ENCODE peak calls at places on chromosomes 5 and 9, in five cellular contexts. One of them, this sample, is unnamed.

GRCh38 chr5:169080352-169080938 is 220.5 kb downstream of the SLIT3 start:
- DNase-seq in mesenchymal stem cell: no peak
- DNase-seq in neuronal stem cell: no peak
- DNase-seq in SK-N-SH: no peak
- DNase-seq in GM23248: no peak
- DNase-seq in this sample: no peak

GRCh38 chr5:141319699-141320098 is 885 bp downstream of the TAF7 start:
- DNase-seq in mesenchymal stem cell: no peak
- DNase-seq in neuronal stem cell: no peak
- DNase-seq in SK-N-SH: no peak
- DNase-seq in GM23248: no peak
- DNase-seq in this sample: no peak

GRCh38 chr5:171272996-171273970 is 35.8 kb upstream of the TLX3 start:
- DNase-seq in mesenchymal stem cell: peak; percentile 16
- DNase-seq in neuronal stem cell: peak; percentile 3
- DNase-seq in SK-N-SH: peak; percentile 58
- DNase-seq in GM23248: peak; percentile 42
- DNase-seq in this sample: peak; percentile 31

GRCh38 chr9:112119225-112120045 is 55.7 kb downstream of the SUSD1 start:
- DNase-seq in mesenchymal stem cell: peak; percentile 34
- DNase-seq in neuronal stem cell: no peak
- DNase-seq in SK-N-SH: no peak
- DNase-seq in GM23248: no peak
- DNase-seq in this sample: peak; percentile 3

GRCh38 chr5:157454273-157454672 is 5.7 kb upstream of the NIPAL4 start:
- DNase-seq in mesenchymal stem cell: no peak
- DNase-seq in neuronal stem cell: no peak
- DNase-seq in SK-N-SH: no peak
- DNase-seq in GM23248: no peak
- DNase-seq in this sample: no peak

GRCh38 chr5:17282283-17283120 is 65.1 kb downstream of the BASP1 start:
- DNase-seq in mesenchymal stem cell: no peak
- DNase-seq in neuronal stem cell: no peak
- DNase-seq in SK-N-SH: no peak
- DNase-seq in GM23248: peak; percentile 5
- DNase-seq in this sample: no peak

GRCh38 chr5:136199408-136199807 is 6.4 kb upstream of the SMIM32 start:
- DNase-seq in mesenchymal stem cell: no peak
- DNase-seq in neuronal stem cell: no peak
- DNase-seq in SK-N-SH: peak; percentile 3
- DNase-seq in GM23248: no peak
- DNase-seq in this sample: no peak

GRCh38 chr5:171537463-171537862 is 118.0 kb downstream of the FGF18 start:
- DNase-seq in mesenchymal stem cell: peak; percentile 19
- DNase-seq in neuronal stem cell: no peak
- DNase-seq in SK-N-SH: no peak
- DNase-seq in GM23248: peak; percentile 66
- DNase-seq in this sample: no peak

GRCh38 chr5:82164957-82165698 is 113.0 kb downstream of the RPS23 start:
- DNase-seq in mesenchymal stem cell: peak; percentile 64
- DNase-seq in neuronal stem cell: no peak
- DNase-seq in SK-N-SH: no peak
- DNase-seq in GM23248: peak; percentile 34
- DNase-seq in this sample: peak; percentile 73

GRCh38 chr9:93892748-93893147 is 62.4 kb downstream of the BARX1 start:
- DNase-seq in mesenchymal stem cell: no peak
- DNase-seq in neuronal stem cell: no peak
- DNase-seq in SK-N-SH: no peak
- DNase-seq in GM23248: no peak
- DNase-seq in this sample: no peak

GRCh38 chr9:106060885-106061284 is 366.5 kb downstream of the TMEM38B start:
- DNase-seq in mesenchymal stem cell: no peak
- DNase-seq in neuronal stem cell: no peak
- DNase-seq in SK-N-SH: no peak
- DNase-seq in GM23248: no peak
- DNase-seq in this sample: no peak

GRCh38 chr9:135666534-135667402 is 3.7 kb downstream of the LCN9 start:
- DNase-seq in mesenchymal stem cell: no peak
- DNase-seq in neuronal stem cell: no peak
- DNase-seq in SK-N-SH: peak; percentile 9
- DNase-seq in GM23248: no peak
- DNase-seq in this sample: no peak

GRCh38 chr9:109264865-109265532 is 55.9 kb downstream of the EPB41L4B start:
- DNase-seq in mesenchymal stem cell: no peak
- DNase-seq in neuronal stem cell: no peak
- DNase-seq in SK-N-SH: peak; percentile 64
- DNase-seq in GM23248: peak; percentile 58
- DNase-seq in this sample: no peak

GRCh38 chr9:106110483-106110882 is 416.1 kb downstream of the TMEM38B start:
- DNase-seq in mesenchymal stem cell: no peak
- DNase-seq in neuronal stem cell: no peak
- DNase-seq in SK-N-SH: no peak
- DNase-seq in GM23248: no peak
- DNase-seq in this sample: no peak

GRCh38 chr9:133834080-133834976 is 96.2 kb upstream of the SARDH start:
- DNase-seq in mesenchymal stem cell: no peak
- DNase-seq in neuronal stem cell: no peak
- DNase-seq in SK-N-SH: no peak
- DNase-seq in GM23248: no peak
- DNase-seq in this sample: no peak

GRCh38 chr5:33445808-33446207 is 5.0 kb downstream of the TARS1 start:
- DNase-seq in mesenchymal stem cell: peak; percentile 22
- DNase-seq in neuronal stem cell: no peak
- DNase-seq in SK-N-SH: no peak
- DNase-seq in GM23248: no peak
- DNase-seq in this sample: no peak

GRCh38 chr5:151004499-151004898 is 15.9 kb upstream of the GPX3 start:
- DNase-seq in mesenchymal stem cell: no peak
- DNase-seq in neuronal stem cell: no peak
- DNase-seq in SK-N-SH: no peak
- DNase-seq in GM23248: no peak
- DNase-seq in this sample: no peak

GRCh38 chr9:91711755-91712591 is 238.1 kb downstream of the ROR2 start:
- DNase-seq in mesenchymal stem cell: peak; percentile 24
- DNase-seq in neuronal stem cell: no peak
- DNase-seq in SK-N-SH: no peak
- DNase-seq in GM23248: peak; percentile 39
- DNase-seq in this sample: no peak

GRCh38 chr9:3880851-3881250 is 355.1 kb upstream of the RFX3 start:
- DNase-seq in mesenchymal stem cell: peak; percentile 88
- DNase-seq in neuronal stem cell: no peak
- DNase-seq in SK-N-SH: no peak
- DNase-seq in GM23248: peak; percentile 98
- DNase-seq in this sample: peak; percentile 95

GRCh38 chr9:33719581-33720374 is 75.6 kb upstream of the PRSS3 start:
- DNase-seq in mesenchymal stem cell: peak; percentile 34
- DNase-seq in neuronal stem cell: peak; percentile 20
- DNase-seq in SK-N-SH: peak; percentile 48
- DNase-seq in GM23248: peak; percentile 31
- DNase-seq in this sample: no peak

GRCh38 chr9:32136700-32137339 is 247.6 kb upstream of the ACO1 start:
- DNase-seq in mesenchymal stem cell: no peak
- DNase-seq in neuronal stem cell: no peak
- DNase-seq in SK-N-SH: peak; percentile 70
- DNase-seq in GM23248: no peak
- DNase-seq in this sample: no peak

GRCh38 chr5:24642022-24642421 is 2.8 kb downstream of the CDH10 start:
- DNase-seq in mesenchymal stem cell: peak; percentile 64
- DNase-seq in neuronal stem cell: no peak
- DNase-seq in SK-N-SH: peak; percentile 0
- DNase-seq in GM23248: peak; percentile 62
- DNase-seq in this sample: peak; percentile 26

GRCh38 chr9:118652935-118653334 is 716.3 kb downstream of the BRINP1 start:
- DNase-seq in mesenchymal stem cell: no peak
- DNase-seq in neuronal stem cell: no peak
- DNase-seq in SK-N-SH: no peak
- DNase-seq in GM23248: no peak
- DNase-seq in this sample: no peak

GRCh38 chr9:103625161-103625804 is 468.8 kb upstream of the SMC2 start:
- DNase-seq in mesenchymal stem cell: no peak
- DNase-seq in neuronal stem cell: no peak
- DNase-seq in SK-N-SH: no peak
- DNase-seq in GM23248: no peak
- DNase-seq in this sample: no peak
- H3K9ac ChIP-seq in mesenchymal stem cell: no peak overlapping the region
- H3K9ac ChIP-seq in neuronal stem cell: no peak overlapping the region
- H3K9ac ChIP-seq in SK-N-SH: no peak overlapping the region
- H3K9ac ChIP-seq in GM23248: no peak overlapping the region
- H3K9ac ChIP-seq in this sample: no peak overlapping the region

GRCh38 chr5:159995841-159996240 is 13.1 kb upstream of the TTC1 start:
- DNase-seq in mesenchymal stem cell: no peak
- DNase-seq in neuronal stem cell: no peak
- DNase-seq in SK-N-SH: no peak
- DNase-seq in GM23248: no peak
- DNase-seq in this sample: no peak

GRCh38 chr5:159992566-159992965 is 16.4 kb upstream of the TTC1 start:
- DNase-seq in mesenchymal stem cell: no peak
- DNase-seq in neuronal stem cell: no peak
- DNase-seq in SK-N-SH: no peak
- DNase-seq in GM23248: peak; percentile 13
- DNase-seq in this sample: no peak

GRCh38 chr5:159987031-159987674 is 21.8 kb upstream of the TTC1 start:
- DNase-seq in mesenchymal stem cell: peak; percentile 58
- DNase-seq in neuronal stem cell: peak; percentile 57
- DNase-seq in SK-N-SH: peak; percentile 81
- DNase-seq in GM23248: peak; percentile 82
- DNase-seq in this sample: peak; percentile 60

GRCh38 chr5:159993194-159993593 is 15.7 kb upstream of the TTC1 start:
- DNase-seq in mesenchymal stem cell: no peak
- DNase-seq in neuronal stem cell: no peak
- DNase-seq in SK-N-SH: no peak
- DNase-seq in GM23248: no peak
- DNase-seq in this sample: no peak

DNA sequence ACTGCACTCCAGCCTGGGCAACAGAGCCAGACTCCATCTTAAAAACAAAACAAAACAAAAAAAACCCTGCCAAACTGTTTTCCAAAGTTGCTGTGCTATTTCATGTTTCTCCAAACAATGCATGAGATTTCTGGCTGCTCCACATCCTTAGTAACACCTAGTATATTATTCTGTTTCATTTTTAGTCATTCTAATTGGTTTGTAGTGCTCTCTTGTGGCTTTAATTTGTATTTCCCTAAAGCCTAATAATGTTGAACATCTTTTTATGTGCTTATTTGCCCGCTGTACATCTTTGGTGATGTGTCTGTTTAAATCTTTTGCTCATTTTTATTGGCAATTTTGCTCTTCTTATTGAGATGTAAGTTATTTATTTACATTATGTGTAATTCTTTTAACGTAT is 18.4 kb upstream of the TTC1 start:
- DNase-seq in mesenchymal stem cell: no peak
- DNase-seq in neuronal stem cell: no peak
- DNase-seq in SK-N-SH: no peak
- DNase-seq in GM23248: peak; percentile 30
- DNase-seq in this sample: peak; percentile 29
- H3K27me3 ChIP-seq in mesenchymal stem cell: peaks cover 50% of the 10 kb centered on the region
- H3K27me3 ChIP-seq in neuronal stem cell: peaks cover 17% of the 10 kb centered on the region
- H3K27me3 ChIP-seq in SK-N-SH: no peaks in the 10 kb centered on the region
- H3K27me3 ChIP-seq in GM23248: peaks cover 8% of the 10 kb centered on the region
- H3K27me3 ChIP-seq in this sample: peaks cover 4% of the 10 kb centered on the region

GRCh38 chr5:89351232-89351631 is 468.2 kb upstream of the MEF2C start:
- DNase-seq in mesenchymal stem cell: peak; percentile 90
- DNase-seq in neuronal stem cell: no peak
- DNase-seq in SK-N-SH: no peak
- DNase-seq in GM23248: peak; percentile 78
- DNase-seq in this sample: peak; percentile 85
- H2AFZ ChIP-seq in mesenchymal stem cell: no peak overlapping the region
- H2AFZ ChIP-seq in neuronal stem cell: no peak overlapping the region
- H2AFZ ChIP-seq in SK-N-SH: no peak overlapping the region
- H2AFZ ChIP-seq in GM23248: no peak overlapping the region
- H2AFZ ChIP-seq in this sample: no peak overlapping the region

GRCh38 chr5:173887610-173888472 is at the start of gene CPEB4:
- DNase-seq in mesenchymal stem cell: peak; percentile 100
- DNase-seq in neuronal stem cell: peak; percentile 98
- DNase-seq in SK-N-SH: peak; percentile 98
- DNase-seq in GM23248: peak; percentile 100
- DNase-seq in this sample: peak; percentile 99

GRCh38 chr5:173893192-173893561 is 5.0 kb downstream of the CPEB4 start:
- DNase-seq in mesenchymal stem cell: no peak
- DNase-seq in neuronal stem cell: no peak
- DNase-seq in SK-N-SH: no peak
- DNase-seq in GM23248: no peak
- DNase-seq in this sample: no peak

GRCh38 chr5:173888473-173889135 is 455 bp downstream of the CPEB4 start:
- DNase-seq in mesenchymal stem cell: peak; percentile 35
- DNase-seq in neuronal stem cell: no peak
- DNase-seq in SK-N-SH: peak; percentile 49
- DNase-seq in GM23248: peak; percentile 72
- DNase-seq in this sample: no peak

GRCh38 chr5:173890195-173890951 is 2.2 kb downstream of the CPEB4 start:
- DNase-seq in mesenchymal stem cell: peak; percentile 30
- DNase-seq in neuronal stem cell: no peak
- DNase-seq in SK-N-SH: peak; percentile 51
- DNase-seq in GM23248: peak; percentile 54
- DNase-seq in this sample: peak; percentile 45

DNA sequence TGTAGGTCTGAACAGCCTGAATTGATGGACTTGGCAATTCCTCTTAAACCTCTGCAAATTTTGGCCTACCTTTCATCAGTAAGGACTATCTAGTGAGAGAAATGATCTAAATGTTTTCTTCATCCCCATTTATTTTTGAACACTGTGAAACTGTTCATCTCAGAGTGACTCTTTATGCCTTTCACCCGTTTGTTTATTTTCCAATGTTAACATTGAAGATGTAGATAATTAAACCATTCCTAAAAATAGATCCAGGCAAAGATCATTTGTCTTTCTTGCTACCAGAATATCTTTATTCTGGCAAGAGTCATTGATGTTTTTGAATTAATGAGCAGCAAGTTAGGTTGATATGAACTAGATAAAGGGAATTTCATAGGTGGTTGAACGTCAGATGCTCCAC is 3.2 kb downstream of the CPEB4 start:
- DNase-seq in mesenchymal stem cell: peak; percentile 26
- DNase-seq in neuronal stem cell: no peak
- DNase-seq in SK-N-SH: no peak
- DNase-seq in GM23248: no peak
- DNase-seq in this sample: no peak
- H3K9ac ChIP-seq in mesenchymal stem cell: peak overlapping the region; percentile 95
- H3K9ac ChIP-seq in neuronal stem cell: no peak overlapping the region
- H3K9ac ChIP-seq in SK-N-SH: peak overlapping the region; percentile 32
- H3K9ac ChIP-seq in GM23248: peak overlapping the region; percentile 90
- H3K9ac ChIP-seq in this sample: no peak overlapping the region

DNA sequence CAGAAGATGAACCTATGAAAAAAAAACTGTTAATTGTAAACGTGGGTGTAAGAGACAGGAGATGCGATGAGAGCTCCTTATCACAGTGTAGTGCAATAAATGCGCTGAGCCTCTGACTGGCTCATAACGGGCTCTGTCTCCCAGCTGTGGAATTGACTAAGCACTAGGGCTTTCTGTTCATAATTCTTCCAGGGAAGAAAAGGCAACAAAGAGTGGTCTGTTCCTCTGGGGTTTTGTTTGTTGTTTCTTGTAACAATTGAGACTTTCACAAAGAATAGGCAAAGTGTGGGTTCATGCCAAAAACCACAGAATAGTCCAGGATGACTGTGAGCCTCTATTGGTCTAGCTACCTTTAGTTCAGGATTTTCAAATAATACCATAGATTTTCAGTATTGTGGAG is 39.4 kb downstream of the UBE2QL1 start:
- DNase-seq in mesenchymal stem cell: no peak
- DNase-seq in neuronal stem cell: no peak
- DNase-seq in SK-N-SH: no peak
- DNase-seq in GM23248: no peak
- DNase-seq in this sample: no peak
- H3K27me3 ChIP-seq in mesenchymal stem cell: peaks cover 41% of the 10 kb centered on the region
- H3K27me3 ChIP-seq in neuronal stem cell: peaks cover 5% of the 10 kb centered on the region
- H3K27me3 ChIP-seq in SK-N-SH: no peaks in the 10 kb centered on the region
- H3K27me3 ChIP-seq in GM23248: no peaks in the 10 kb centered on the region
- H3K27me3 ChIP-seq in this sample: no peaks in the 10 kb centered on the region

GRCh38 chr9:110270211-110270995 is 14.1 kb upstream of the TXN start:
- DNase-seq in mesenchymal stem cell: no peak
- DNase-seq in neuronal stem cell: no peak
- DNase-seq in SK-N-SH: no peak
- DNase-seq in GM23248: no peak
- DNase-seq in this sample: no peak
- H2AFZ ChIP-seq in mesenchymal stem cell: no peak overlapping the region
- H2AFZ ChIP-seq in neuronal stem cell: no peak overlapping the region
- H2AFZ ChIP-seq in SK-N-SH: no peak overlapping the region
- H2AFZ ChIP-seq in GM23248: no peak overlapping the region
- H2AFZ ChIP-seq in this sample: no peak overlapping the region